ENCODE peak calls at places on chromosomes 1 and 21, in seven cellular contexts. Q is CD8-positive, alpha-beta T cell; E is mucosa of descending colon; R is epithelial cell of esophagus; I is endothelial cell; J is retinal pigment epithelial cell; N is NB4. L is an unnamed sample.

GRCh38 chr1:160214481-160215140 is 9.4 kb downstream of the PEA15 start:
- DNase-seq in Q (no peak), J (no peak), N (no peak), I (no peak), E (peak; percentile 55), R (peak; percentile 38), L (no peak)

GRCh38 chr1:1437904-1438376 is 2.5 kb downstream of the VWA1 start:
- DNase-seq in J (no peak), N (peak; percentile 95), E (peak; percentile 78), Q (no peak), I (no peak), R (no peak), L (no peak)

GRCh38 chr1:227323164-227323955 is 5.1 kb upstream of the CDC42BPA start:
- DNase-seq in R (peak; percentile 46), Q (no peak), N (no peak), I (no peak), J (no peak), E (peak; percentile 80), L (no peak)

GRCh38 chr21:32048353-32048752 is 175.5 kb downstream of the HUNK start:
- DNase-seq in N (peak; percentile 69), E (no peak), I (no peak), R (no peak), J (no peak), Q (no peak), L (no peak)

GRCh38 chr1:228150458-228151169 is 884 bp downstream of the GJC2 start:
- DNase-seq in N (no peak), I (no peak), Q (no peak), E (peak; percentile 57), R (no peak), J (no peak), L (no peak)

GRCh38 chr1:5423109-5423508 is 569.1 kb downstream of the NPHP4 start:
- DNase-seq in N (peak; percentile 7), J (no peak), I (no peak), Q (no peak), R (no peak), E (no peak), L (no peak)

GRCh38 chr21:45109831-45110492 is 35.6 kb downstream of the ADARB1 start:
- DNase-seq in N (peak; percentile 91), J (no peak), E (no peak), R (no peak), I (no peak), Q (no peak), L (no peak)

GRCh38 chr1:90711696-90712095 is 5.4 kb downstream of the BARHL2 start:
- DNase-seq in E (no peak), Q (no peak), I (no peak), J (no peak), N (no peak), R (no peak), L (no peak)

GRCh38 chr1:36894824-36895223 is 139.5 kb downstream of the GRIK3 start:
- DNase-seq in N (no peak), I (no peak), E (no peak), Q (no peak), J (no peak), R (no peak), L (no peak)

GRCh38 chr1:231272880-231273279 is 31.9 kb downstream of the GNPAT start:
- DNase-seq in J (no peak), N (no peak), R (peak; percentile 47), E (no peak), Q (no peak), I (no peak), L (no peak)

GRCh38 chr21:26388731-26389231 is 184.3 kb downstream of the CYYR1 start:
- DNase-seq in Q (no peak), N (no peak), J (no peak), R (peak; percentile 88), E (no peak), I (no peak), L (no peak)

GRCh38 chr1:46689326-46689725 is 17.7 kb downstream of the TEX38 start:
- DNase-seq in Q (no peak), E (no peak), R (no peak), J (no peak), N (no peak), I (no peak), L (no peak)

GRCh38 chr1:220775238-220775853 is 11.4 kb upstream of the MTARC1 start:
- DNase-seq in I (peak; percentile 67), E (peak; percentile 63), N (peak; percentile 51), J (no peak), Q (no peak), R (peak; percentile 40), L (no peak)

GRCh38 chr1:30659702-30660101 is 63.7 kb downstream of the MATN1 start:
- DNase-seq in J (no peak), E (no peak), Q (no peak), N (no peak), I (no peak), R (no peak), L (no peak)

GRCh38 chr1:109762821-109763645 is 690 bp downstream of the EPS8L3 start:
- DNase-seq in I (no peak), N (peak; percentile 83), J (peak; percentile 38), R (peak; percentile 36), E (peak; percentile 55), Q (no peak), L (peak; percentile 46)

GRCh38 chr1:22600071-22600816 is 36.2 kb upstream of the C1QA start:
- DNase-seq in Q (no peak), N (no peak), E (peak; percentile 63), R (peak; percentile 7), J (no peak), I (no peak), L (no peak)

GRCh38 chr1:68010543-68010942 is 39.9 kb downstream of the DIRAS3 start:
- DNase-seq in R (peak; percentile 36), J (no peak), I (no peak), E (no peak), N (no peak), Q (no peak), L (no peak)
- TF ChIP-seq CTCF in R (no peak), J (no peak), I (no peak), E (no peak), N (no peak), Q (no peak), L (no peak)

GRCh38 chr1:204359474-204360255 is at the start of gene PLEKHA6:
- DNase-seq in I (no peak), R (no peak), Q (no peak), J (no peak), N (peak; percentile 23), E (no peak), L (peak; percentile 18)
- TF ChIP-seq CTCF in I (no peak), R (peak; percentile 15), Q (no peak), J (peak; percentile 55), N (peak; percentile 21), E (no peak), L (peak; percentile 74)

DNA sequence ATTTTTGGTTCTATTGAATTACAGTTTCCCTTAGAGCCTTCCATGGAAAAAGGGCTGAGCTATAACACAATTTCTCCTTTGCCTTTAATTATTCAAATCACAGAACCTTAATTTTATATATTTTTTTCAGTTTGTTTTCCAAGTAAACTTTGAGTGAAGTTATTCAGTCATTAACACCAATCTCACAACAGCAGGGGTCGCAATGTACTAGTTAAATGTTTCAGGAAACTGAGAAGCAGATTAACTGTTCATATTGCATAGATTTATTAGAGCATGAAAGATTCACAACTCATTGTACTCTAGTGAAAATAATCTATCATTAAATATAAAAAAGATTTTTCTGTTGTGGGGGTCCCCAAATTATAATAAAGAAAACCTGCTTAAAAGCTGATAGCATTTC is 64.1 kb downstream of the KIFAP3 start:
- DNase-seq in Q (no peak), R (peak; percentile 65), I (peak; percentile 33), J (no peak), E (no peak), N (peak; percentile 34), L (peak; percentile 46)
- TF ChIP-seq CTCF in Q (peak; percentile 20), R (peak; percentile 31), I (peak; percentile 48), J (peak; percentile 61), E (no peak), N (no peak), L (peak; percentile 43)

DNA sequence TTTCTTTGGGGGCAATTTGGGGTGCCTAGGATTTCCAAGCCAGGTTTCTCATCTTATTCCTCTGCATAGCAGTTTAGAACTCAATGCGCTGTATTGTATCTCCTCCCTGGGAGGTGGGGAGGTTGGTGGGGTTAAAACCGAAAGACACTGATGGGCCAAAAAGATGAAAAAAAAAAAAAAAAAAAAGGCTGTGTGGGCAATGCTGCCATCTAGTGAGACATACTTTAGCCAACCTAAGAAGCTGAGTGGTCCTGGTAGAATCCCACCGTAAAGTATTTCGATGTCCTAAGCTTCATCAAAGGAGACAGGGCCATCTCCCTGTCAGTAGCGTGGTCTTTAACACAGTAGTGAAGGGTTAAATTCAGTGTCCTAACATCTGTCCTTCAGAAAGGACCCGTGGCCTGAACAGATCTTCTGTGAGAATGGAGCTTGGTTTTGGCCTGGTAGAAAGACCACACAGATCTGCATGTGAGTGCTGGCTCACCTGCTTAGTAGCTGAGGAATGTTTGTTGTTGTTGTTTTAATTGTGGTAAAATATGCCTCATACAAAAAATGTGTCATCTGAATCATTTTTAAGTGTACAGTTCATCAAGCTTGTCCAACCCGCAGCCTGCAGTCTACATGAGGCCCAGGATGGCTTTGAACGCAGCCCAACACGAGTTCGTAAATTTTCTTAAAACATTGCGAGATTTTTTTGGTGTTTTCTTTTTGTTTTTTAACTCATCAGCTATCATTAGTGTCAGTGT is 226.2 kb downstream of the KIF26B start:
- DNase-seq in Q (no peak), J (no peak), N (no peak), I (no peak), R (no peak), E (no peak), L (no peak)
- TF ChIP-seq CTCF in Q (no peak), J (peak; percentile 55), N (peak; percentile 26), I (peak; percentile 31), R (no peak), E (no peak), L (peak; percentile 44)

DNA sequence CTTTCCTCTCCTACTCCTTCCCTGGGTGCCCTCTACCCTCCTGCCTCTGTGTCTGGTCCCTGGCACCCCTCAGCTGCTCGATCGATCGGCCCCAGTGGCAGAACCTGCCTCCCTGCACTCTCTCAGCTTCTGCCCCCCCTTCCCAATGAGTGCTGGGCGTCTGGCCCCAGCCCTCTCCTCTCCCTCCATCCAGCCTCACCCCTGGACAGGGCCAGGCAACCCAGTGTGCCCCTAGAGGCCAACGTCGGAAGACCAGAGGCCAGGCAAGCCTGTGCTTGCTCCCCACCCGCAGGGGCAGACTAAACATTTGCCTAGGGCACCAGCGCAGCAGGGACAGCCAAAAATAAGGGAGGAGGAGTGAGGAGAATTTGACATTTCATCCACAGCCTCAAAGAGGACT is 43.5 kb downstream of the LGR6 start:
- DNase-seq in R (peak; percentile 51), N (peak; percentile 58), J (no peak), E (peak; percentile 55), Q (no peak), I (peak; percentile 77), L (no peak)
- TF ChIP-seq CTCF in R (peak; percentile 37), N (peak; percentile 57), J (peak; percentile 71), E (peak; percentile 18), Q (no peak), I (no peak), L (peak; percentile 51)

GRCh38 chr1:169106095-169106920 is at the start of gene ATP1B1:
- DNase-seq in E (peak; percentile 97), N (peak; percentile 89), J (no peak), R (peak; percentile 89), I (peak; percentile 93), Q (peak; percentile 59), L (no peak)
- TF ChIP-seq CTCF in E (peak; percentile 66), N (no peak), J (peak; percentile 34), R (peak; percentile 17), I (peak; percentile 87), Q (peak; percentile 29), L (peak; percentile 17)

L was measured in AG09309.